ENCODE peak calls at places on chromosome 18, in five cellular contexts. C is aorta; Q is activated CD8-positive, alpha-beta memory T cell treated with anti-CD3 and anti-CD28 coated beads for 4 hours; P is H54; M is HEK293T. T is an unnamed sample.

GRCh38 chr18:28855989-28856388 is 679.1 kb upstream of the CDH2 start:
- DNase-seq in C (no peak), Q (no peak), P (no peak), M (no peak), T (no peak)

GRCh38 chr18:76822510-76823165 is at the start of gene ZNF236:
- DNase-seq in C (peak), Q (peak), P (peak), M (peak), T (peak)

GRCh38 chr18:32922951-32923430 is 150.2 kb upstream of the KLHL14 start:
- DNase-seq in C (no peak), Q (no peak), P (no peak), M (peak), T (no peak)

GRCh38 chr18:35497006-35497333 is 790 bp downstream of the INO80C start:
- DNase-seq in C (no peak), Q (no peak), P (no peak), M (no peak), T (no peak)

GRCh38 chr18:79694895-79695213 is 15.3 kb downstream of the CTDP1 start:
- DNase-seq in C (peak), Q (no peak), P (no peak), M (no peak), T (no peak)

GRCh38 chr18:36593001-36593400 is 235.8 kb downstream of the TPGS2 start:
- DNase-seq in C (no peak), Q (no peak), P (no peak), M (no peak), T (no peak)

GRCh38 chr18:51578403-51578980 is 381.0 kb upstream of the MEX3C start:
- DNase-seq in C (no peak), Q (no peak), P (no peak), M (no peak), T (no peak)

GRCh38 chr18:45998244-45998643 is 31.1 kb upstream of the EPG5 start:
- DNase-seq in C (no peak), Q (no peak), P (no peak), M (no peak), T (no peak)

GRCh38 chr18:11752116-11752911 is 63.2 kb downstream of the GNAL start:
- DNase-seq in C (no peak), Q (no peak), P (no peak), M (no peak), T (peak)

GRCh38 chr18:9081940-9082339 is 20.6 kb upstream of the NDUFV2 start:
- DNase-seq in C (no peak), Q (no peak), P (no peak), M (no peak), T (no peak)

T was measured in SK-N-SH.